ENCODE peak calls at places on chromosomes 6 and 20, in seven cellular contexts. One of them, this sample, is unnamed.

GRCh38 chr20:63743210-63743970 is 3.8 kb downstream of the SLC2A4RG start:
- DNase-seq in activated CD8-positive, alpha-beta memory T cell treated with anti-CD3 and anti-CD28 coated beads, Interleukin-2, amount 50 U/mL, for 4 hours: no peak
- DNase-seq in lower leg skin: no peak
- DNase-seq in suprapubic skin: no peak
- DNase-seq in astrocyte of the hippocampus: no peak
- DNase-seq in cardiac muscle cell: no peak
- DNase-seq in AG10803: no peak
- DNase-seq in this sample: no peak

GRCh38 chr6:168225471-168225901 is 94.1 kb downstream of the DACT2 start:
- DNase-seq in activated CD8-positive, alpha-beta memory T cell treated with anti-CD3 and anti-CD28 coated beads, Interleukin-2, amount 50 U/mL, for 4 hours: no peak
- DNase-seq in lower leg skin: peak; percentile 56
- DNase-seq in suprapubic skin: peak; percentile 76
- DNase-seq in astrocyte of the hippocampus: no peak
- DNase-seq in cardiac muscle cell: peak; percentile 55
- DNase-seq in AG10803: no peak
- DNase-seq in this sample: no peak

GRCh38 chr6:63493557-63493956 is 78.7 kb upstream of the LOC128125822 start:
- DNase-seq in activated CD8-positive, alpha-beta memory T cell treated with anti-CD3 and anti-CD28 coated beads, Interleukin-2, amount 50 U/mL, for 4 hours: no peak
- DNase-seq in lower leg skin: no peak
- DNase-seq in suprapubic skin: no peak
- DNase-seq in astrocyte of the hippocampus: no peak
- DNase-seq in cardiac muscle cell: no peak
- DNase-seq in AG10803: no peak
- DNase-seq in this sample: no peak

GRCh38 chr6:166005846-166006592 is 161.6 kb downstream of the TBXT start:
- DNase-seq in activated CD8-positive, alpha-beta memory T cell treated with anti-CD3 and anti-CD28 coated beads, Interleukin-2, amount 50 U/mL, for 4 hours: no peak
- DNase-seq in lower leg skin: no peak
- DNase-seq in suprapubic skin: no peak
- DNase-seq in astrocyte of the hippocampus: peak; percentile 90
- DNase-seq in cardiac muscle cell: peak; percentile 91
- DNase-seq in AG10803: peak; percentile 70
- DNase-seq in this sample: peak; percentile 62

GRCh38 chr6:29722773-29723665 is at the start of gene HLA-F:
- DNase-seq in activated CD8-positive, alpha-beta memory T cell treated with anti-CD3 and anti-CD28 coated beads, Interleukin-2, amount 50 U/mL, for 4 hours: peak; percentile 79
- DNase-seq in lower leg skin: peak; percentile 94
- DNase-seq in suprapubic skin: peak; percentile 90
- DNase-seq in astrocyte of the hippocampus: peak; percentile 86
- DNase-seq in cardiac muscle cell: peak; percentile 83
- DNase-seq in AG10803: peak; percentile 71
- DNase-seq in this sample: no peak

GRCh38 chr6:80789912-80790635 is 683.6 kb downstream of the BCKDHB start:
- DNase-seq in activated CD8-positive, alpha-beta memory T cell treated with anti-CD3 and anti-CD28 coated beads, Interleukin-2, amount 50 U/mL, for 4 hours: no peak
- DNase-seq in lower leg skin: no peak
- DNase-seq in suprapubic skin: no peak
- DNase-seq in astrocyte of the hippocampus: no peak
- DNase-seq in cardiac muscle cell: peak; percentile 6
- DNase-seq in AG10803: peak; percentile 72
- DNase-seq in this sample: no peak

GRCh38 chr6:107082045-107082444 is 33.3 kb downstream of the BEND3 start:
- DNase-seq in activated CD8-positive, alpha-beta memory T cell treated with anti-CD3 and anti-CD28 coated beads, Interleukin-2, amount 50 U/mL, for 4 hours: no peak
- DNase-seq in lower leg skin: no peak
- DNase-seq in suprapubic skin: no peak
- DNase-seq in astrocyte of the hippocampus: no peak
- DNase-seq in cardiac muscle cell: peak; percentile 15
- DNase-seq in AG10803: peak; percentile 5
- DNase-seq in this sample: no peak

GRCh38 chr20:17556842-17557674 is 12.8 kb upstream of the DSTN start:
- DNase-seq in activated CD8-positive, alpha-beta memory T cell treated with anti-CD3 and anti-CD28 coated beads, Interleukin-2, amount 50 U/mL, for 4 hours: no peak
- DNase-seq in lower leg skin: peak; percentile 75
- DNase-seq in suprapubic skin: peak; percentile 88
- DNase-seq in astrocyte of the hippocampus: peak; percentile 78
- DNase-seq in cardiac muscle cell: peak; percentile 48
- DNase-seq in AG10803: peak; percentile 75
- DNase-seq in this sample: no peak

This sample was measured in T1000.